ENCODE peak calls at places on chromosomes 16 and 17, in four cellular contexts. One of them, this sample, is unnamed.
A peak's percentile ranks its signal among the peaks of the same experiment; 100 is the strongest.

GRCh38 chr16:79805621-79806020 is 205.1 kb upstream of the MAF start:
- DNase-seq in colonic mucosa: no peak
- DNase-seq in uterus: no peak
- DNase-seq in cardiac muscle cell: no peak
- DNase-seq in this sample: no peak

GRCh38 chr16:35146723-35147458 is 1687.5 kb downstream of the TP53TG3F start:
- DNase-seq in colonic mucosa: no peak
- DNase-seq in cardiac muscle cell: no peak
- DNase-seq in uterus: no peak
- DNase-seq in this sample: no peak

GRCh38 chr16:79628501-79628975 is 28.0 kb upstream of the MAF start:
- DNase-seq in colonic mucosa: no peak
- DNase-seq in uterus: no peak
- DNase-seq in cardiac muscle cell: no peak
- DNase-seq in this sample: peak; percentile 38

GRCh38 chr17:57946798-57947358 is 8.3 kb downstream of the CUEDC1 start:
- DNase-seq in uterus: peak; percentile 63
- DNase-seq in cardiac muscle cell: no peak
- DNase-seq in colonic mucosa: peak; percentile 72
- DNase-seq in this sample: peak; percentile 57

GRCh38 chr16:71498031-71498430 is 8.9 kb upstream of the ZNF19 start:
- DNase-seq in uterus: no peak
- DNase-seq in colonic mucosa: no peak
- DNase-seq in cardiac muscle cell: no peak
- DNase-seq in this sample: no peak

GRCh38 chr17:31582151-31582907 is 190.9 kb downstream of the RAB11FIP4 start:
- DNase-seq in cardiac muscle cell: no peak
- DNase-seq in uterus: peak; percentile 61
- DNase-seq in colonic mucosa: peak; percentile 20
- DNase-seq in this sample: no peak

GRCh38 chr16:70804153-70804728 is 3.3 kb upstream of the VAC14 start:
- DNase-seq in colonic mucosa: no peak
- DNase-seq in uterus: no peak
- DNase-seq in cardiac muscle cell: no peak
- DNase-seq in this sample: no peak

GRCh38 chr16:73028263-73028662 is 19.7 kb downstream of the ZFHX3 start:
- DNase-seq in colonic mucosa: no peak
- DNase-seq in cardiac muscle cell: no peak
- DNase-seq in uterus: no peak
- DNase-seq in this sample: no peak

GRCh38 chr17:61467416-61468262 is 15.4 kb downstream of the TBX4 start:
- DNase-seq in colonic mucosa: peak; percentile 62
- DNase-seq in uterus: no peak
- DNase-seq in cardiac muscle cell: peak; percentile 73
- DNase-seq in this sample: peak; percentile 20

GRCh38 chr17:6456914-6457687 is 12.8 kb downstream of the PIMREG start:
- DNase-seq in colonic mucosa: peak; percentile 71
- DNase-seq in cardiac muscle cell: no peak
- DNase-seq in uterus: no peak
- DNase-seq in this sample: peak; percentile 35

GRCh38 chr17:37305406-37305905 is 70.3 kb upstream of the C17orf78 start:
- DNase-seq in uterus: no peak
- DNase-seq in cardiac muscle cell: no peak
- DNase-seq in colonic mucosa: no peak
- DNase-seq in this sample: no peak

GRCh38 chr16:87363771-87364476 is 19.7 kb downstream of the FBXO31 start:
- DNase-seq in colonic mucosa: no peak
- DNase-seq in cardiac muscle cell: no peak
- DNase-seq in uterus: peak; percentile 57
- DNase-seq in this sample: no peak

GRCh38 chr17:38509008-38509771 is 80.9 kb downstream of the ARHGAP23 start:
- DNase-seq in colonic mucosa: peak; percentile 74
- DNase-seq in cardiac muscle cell: peak; percentile 88
- DNase-seq in uterus: peak; percentile 82
- DNase-seq in this sample: peak; percentile 52

GRCh38 chr16:19219836-19220235 is 51.8 kb downstream of the SYT17 start:
- DNase-seq in uterus: no peak
- DNase-seq in cardiac muscle cell: no peak
- DNase-seq in colonic mucosa: no peak
- DNase-seq in this sample: no peak

GRCh38 chr16:89412811-89413210 is 77.5 kb downstream of the ANKRD11 start:
- DNase-seq in uterus: no peak
- DNase-seq in colonic mucosa: no peak
- DNase-seq in cardiac muscle cell: peak; percentile 52
- DNase-seq in this sample: no peak

GRCh38 chr17:63189930-63190329 is 223.9 kb downstream of the TANC2 start:
- DNase-seq in uterus: no peak
- DNase-seq in cardiac muscle cell: no peak
- DNase-seq in colonic mucosa: no peak
- DNase-seq in this sample: no peak

GRCh38 chr17:42706732-42707131 is 24.4 kb downstream of the CNTNAP1 start:
- DNase-seq in cardiac muscle cell: no peak
- DNase-seq in uterus: no peak
- DNase-seq in colonic mucosa: no peak
- DNase-seq in this sample: no peak

GRCh38 chr16:26457061-26457460 is 609.7 kb upstream of the C16orf82 start:
- DNase-seq in uterus: no peak
- DNase-seq in cardiac muscle cell: peak; percentile 4
- DNase-seq in colonic mucosa: no peak
- DNase-seq in this sample: no peak

GRCh38 chr16:20774703-20775362 is 11.0 kb downstream of the ACSM3 start:
- DNase-seq in uterus: no peak
- DNase-seq in cardiac muscle cell: peak; percentile 79
- DNase-seq in colonic mucosa: peak; percentile 78
- DNase-seq in this sample: peak; percentile 84

GRCh38 chr17:59764292-59764741 is 56.9 kb downstream of the VMP1 start:
- DNase-seq in colonic mucosa: no peak
- DNase-seq in cardiac muscle cell: no peak
- DNase-seq in uterus: no peak
- DNase-seq in this sample: no peak

GRCh38 chr17:73309727-73310555 is 1.9 kb downstream of the CDC42EP4 start:
- DNase-seq in cardiac muscle cell: no peak
- DNase-seq in uterus: no peak
- DNase-seq in colonic mucosa: peak; percentile 80
- DNase-seq in this sample: peak; percentile 26

GRCh38 chr16:85641776-85642176 is 28.7 kb downstream of the GSE1 start:
- DNase-seq in colonic mucosa: peak; percentile 81
- DNase-seq in cardiac muscle cell: no peak
- DNase-seq in uterus: no peak
- DNase-seq in this sample: no peak

GRCh38 chr17:751269-752001 is 629 bp downstream of the GEMIN4 start:
- DNase-seq in cardiac muscle cell: peak; percentile 35
- DNase-seq in colonic mucosa: peak; percentile 44
- DNase-seq in uterus: no peak
- DNase-seq in this sample: peak; percentile 31

GRCh38 chr16:90077240-90077756 is at the start of gene PRDM7:
- DNase-seq in uterus: peak; percentile 91
- DNase-seq in colonic mucosa: peak; percentile 96
- DNase-seq in cardiac muscle cell: peak; percentile 89
- DNase-seq in this sample: peak; percentile 99

GRCh38 chr17:81419333-81419885 is 24.2 kb downstream of the BAHCC1 start:
- DNase-seq in cardiac muscle cell: peak; percentile 73
- DNase-seq in uterus: peak; percentile 90
- DNase-seq in colonic mucosa: peak; percentile 86
- DNase-seq in this sample: peak; percentile 68

GRCh38 chr17:64150237-64151015 is 20.5 kb upstream of the ERN1 start:
- DNase-seq in colonic mucosa: peak; percentile 58
- DNase-seq in uterus: no peak
- DNase-seq in cardiac muscle cell: no peak
- DNase-seq in this sample: no peak

GRCh38 chr17:15266325-15266950 is 1.3 kb upstream of the PMP22 start:
- DNase-seq in cardiac muscle cell: no peak
- DNase-seq in uterus: no peak
- DNase-seq in colonic mucosa: no peak
- DNase-seq in this sample: no peak

GRCh38 chr17:15263206-15263579 is 1.9 kb downstream of the PMP22 start:
- DNase-seq in uterus: peak; percentile 92
- DNase-seq in colonic mucosa: peak; percentile 72
- DNase-seq in cardiac muscle cell: peak; percentile 51
- DNase-seq in this sample: peak; percentile 5

GRCh38 chr17:15263680-15264079 is 1.4 kb downstream of the PMP22 start:
- DNase-seq in cardiac muscle cell: no peak
- DNase-seq in colonic mucosa: no peak
- DNase-seq in uterus: no peak
- DNase-seq in this sample: no peak

GRCh38 chr17:15265131-15265530 is at the start of gene PMP22:
- DNase-seq in colonic mucosa: peak; percentile 50
- DNase-seq in cardiac muscle cell: no peak
- DNase-seq in uterus: peak; percentile 58
- DNase-seq in this sample: no peak

DNA sequence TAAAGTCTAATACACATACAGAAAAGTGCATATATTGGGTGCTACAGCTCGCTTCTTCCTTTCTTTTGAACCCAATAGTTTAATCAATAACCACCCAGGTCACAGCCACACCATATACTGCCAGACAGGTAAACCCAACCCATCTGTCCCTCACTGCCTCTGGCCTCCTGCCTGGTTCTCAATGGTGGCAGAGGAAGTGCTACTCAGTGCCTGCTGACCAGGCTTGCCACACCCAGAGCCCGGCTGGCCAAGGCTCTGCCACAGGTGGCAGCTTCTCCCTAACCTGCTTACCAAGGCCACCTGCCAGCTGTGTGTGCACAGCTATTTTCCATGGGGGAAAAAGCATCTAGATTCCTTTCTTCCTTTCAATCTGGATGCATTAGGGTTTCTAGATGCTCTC is 584 bp downstream of the PMP22 start:
- DNase-seq in uterus: no peak
- DNase-seq in colonic mucosa: peak; percentile 84
- DNase-seq in cardiac muscle cell: no peak
- DNase-seq in this sample: peak; percentile 52
- TF ChIP-seq CTCF in uterus: no peak
- TF ChIP-seq CTCF in colonic mucosa: no peak
- TF ChIP-seq CTCF in cardiac muscle cell: no peak
- TF ChIP-seq CTCF in this sample: no peak

GRCh38 chr17:2954898-2955445 is 108.4 kb downstream of the OR1D5 start:
- DNase-seq in colonic mucosa: no peak
- DNase-seq in cardiac muscle cell: no peak
- DNase-seq in uterus: no peak
- DNase-seq in this sample: peak; percentile 67
- TF ChIP-seq CTCF in colonic mucosa: no peak
- TF ChIP-seq CTCF in cardiac muscle cell: no peak
- TF ChIP-seq CTCF in uterus: no peak
- TF ChIP-seq CTCF in this sample: no peak

GRCh38 chr17:27950995-27951394 is 57.8 kb upstream of the LYRM9 start:
- DNase-seq in cardiac muscle cell: no peak
- DNase-seq in uterus: no peak
- DNase-seq in colonic mucosa: no peak
- DNase-seq in this sample: no peak
- TF ChIP-seq CTCF in cardiac muscle cell: no peak
- TF ChIP-seq CTCF in uterus: no peak
- TF ChIP-seq CTCF in colonic mucosa: no peak
- TF ChIP-seq CTCF in this sample: no peak

GRCh38 chr16:25143898-25144297 is 32.4 kb downstream of the LCMT1 start:
- DNase-seq in colonic mucosa: no peak
- DNase-seq in uterus: no peak
- DNase-seq in cardiac muscle cell: no peak
- DNase-seq in this sample: peak; percentile 26
- TF ChIP-seq CTCF in colonic mucosa: no peak
- TF ChIP-seq CTCF in uterus: no peak
- TF ChIP-seq CTCF in cardiac muscle cell: peak; percentile 27
- TF ChIP-seq CTCF in this sample: peak; percentile 52